ENCODE peak calls at places on chromosome X, in five cellular contexts. L, N, S, Z and R are unnamed samples.

GRCh38 chrX:149846789-149847188 is 34.2 kb upstream of the MAGEA8 start:
- DNase-seq in L (no peak), N (no peak), S (no peak), Z (no peak), R (no peak)

GRCh38 chrX:2387614-2388239 is 113.0 kb downstream of the DHRSX start:
- DNase-seq in L (peak; percentile 19), N (no peak), S (no peak), Z (no peak), R (no peak)

GRCh38 chrX:29237972-29238371 is 650.7 kb downstream of the IL1RAPL1 start:
- DNase-seq in L (no peak), N (no peak), S (no peak), Z (no peak), R (no peak)

GRCh38 chrX:34624416-34624815 is 32.7 kb downstream of the TMEM47 start:
- DNase-seq in L (no peak), N (no peak), S (no peak), Z (no peak), R (no peak)

GRCh38 chrX:43849173-43849572 is 33.1 kb downstream of the MAOB start:
- DNase-seq in L (no peak), N (no peak), S (no peak), Z (no peak), R (no peak)

GRCh38 chrX:50579955-50580354 is 109.3 kb upstream of the DGKK start:
- DNase-seq in L (peak; percentile 63), N (no peak), S (no peak), Z (peak; percentile 74), R (peak; percentile 32)

GRCh38 chrX:118545510-118545909 is 49.9 kb downstream of the DOCK11 start:
- DNase-seq in L (no peak), N (no peak), S (no peak), Z (no peak), R (no peak)

GRCh38 chrX:148281920-148282319 is 218.5 kb upstream of the AFF2 start:
- DNase-seq in L (no peak), N (no peak), S (no peak), Z (no peak), R (no peak)

GRCh38 chrX:1578511-1579173 is 12.8 kb upstream of the AKAP17A start:
- DNase-seq in L (no peak), N (no peak), S (no peak), Z (no peak), R (no peak)

GRCh38 chrX:16718824-16719333 is 533 bp upstream of the SYAP1 start:
- DNase-seq in L (no peak), N (no peak), S (no peak), Z (no peak), R (no peak)

GRCh38 chrX:140918398-140919043 is 83.9 kb upstream of the SPANXB1 start:
- DNase-seq in L (peak; percentile 59), N (no peak), S (no peak), Z (peak; percentile 86), R (peak; percentile 32)

GRCh38 chrX:47936224-47936939 is 67.4 kb downstream of the ZNF182 start:
- DNase-seq in L (no peak), N (no peak), S (no peak), Z (peak; percentile 57), R (no peak)

GRCh38 chrX:2635366-2635765 is 55.7 kb upstream of the CD99 start:
- DNase-seq in L (no peak), N (no peak), S (no peak), Z (no peak), R (no peak)

GRCh38 chrX:68462653-68463052 is 29.4 kb upstream of the OPHN1 start:
- DNase-seq in L (peak; percentile 17), N (no peak), S (no peak), Z (peak; percentile 60), R (no peak)

GRCh38 chrX:19886888-19887531 is 390 bp downstream of the SH3KBP1 start:
- DNase-seq in L (no peak), N (peak; percentile 58), S (no peak), Z (peak; percentile 19), R (no peak)

GRCh38 chrX:150092549-150092948 is 154.3 kb upstream of the EOLA2 start:
- DNase-seq in L (no peak), N (no peak), S (no peak), Z (no peak), R (no peak)

GRCh38 chrX:150575415-150575814 is 7.0 kb downstream of the MTM1 start:
- DNase-seq in L (no peak), N (no peak), S (no peak), Z (no peak), R (no peak)

GRCh38 chrX:68675466-68675865 is 28.0 kb downstream of the STARD8 start:
- DNase-seq in L (no peak), N (no peak), S (no peak), Z (no peak), R (no peak)

GRCh38 chrX:47097018-47097417 is 18.8 kb downstream of the RGN start:
- DNase-seq in L (no peak), N (no peak), S (no peak), Z (peak; percentile 43), R (no peak)

GRCh38 chrX:55488559-55489314 is 911 bp downstream of the USP51 start:
- DNase-seq in L (peak; percentile 70), N (peak; percentile 76), S (peak; percentile 53), Z (peak; percentile 65), R (no peak)

GRCh38 chrX:46574337-46574940 is 874 bp downstream of the CHST7 start:
- DNase-seq in L (peak; percentile 12), N (peak; percentile 64), S (no peak), Z (peak; percentile 38), R (no peak)

GRCh38 chrX:74523870-74524735 is 90.3 kb downstream of the RLIM start:
- DNase-seq in L (no peak), N (no peak), S (no peak), Z (no peak), R (no peak)

GRCh38 chrX:37779857-37780256 is at the start of gene CYBB:
- DNase-seq in L (no peak), N (no peak), S (no peak), Z (no peak), R (no peak)
- H3K4me3 ChIP-seq in L (no peak within 1 kb of the TSS), N (peak within 1 kb of the TSS; percentile 16), S (no peak within 1 kb of the TSS), Z (no peak within 1 kb of the TSS), R (no peak within 1 kb of the TSS)

GRCh38 chrX:24294619-24295018 is 19.2 kb downstream of the SUPT20HL2 start:
- DNase-seq in L (peak; percentile 13), N (no peak), S (no peak), Z (peak; percentile 77), R (no peak)
- TF ChIP-seq CTCF in L (no peak), N (no peak), S (no peak), Z (peak; percentile 68), R (peak; percentile 26)

DNA sequence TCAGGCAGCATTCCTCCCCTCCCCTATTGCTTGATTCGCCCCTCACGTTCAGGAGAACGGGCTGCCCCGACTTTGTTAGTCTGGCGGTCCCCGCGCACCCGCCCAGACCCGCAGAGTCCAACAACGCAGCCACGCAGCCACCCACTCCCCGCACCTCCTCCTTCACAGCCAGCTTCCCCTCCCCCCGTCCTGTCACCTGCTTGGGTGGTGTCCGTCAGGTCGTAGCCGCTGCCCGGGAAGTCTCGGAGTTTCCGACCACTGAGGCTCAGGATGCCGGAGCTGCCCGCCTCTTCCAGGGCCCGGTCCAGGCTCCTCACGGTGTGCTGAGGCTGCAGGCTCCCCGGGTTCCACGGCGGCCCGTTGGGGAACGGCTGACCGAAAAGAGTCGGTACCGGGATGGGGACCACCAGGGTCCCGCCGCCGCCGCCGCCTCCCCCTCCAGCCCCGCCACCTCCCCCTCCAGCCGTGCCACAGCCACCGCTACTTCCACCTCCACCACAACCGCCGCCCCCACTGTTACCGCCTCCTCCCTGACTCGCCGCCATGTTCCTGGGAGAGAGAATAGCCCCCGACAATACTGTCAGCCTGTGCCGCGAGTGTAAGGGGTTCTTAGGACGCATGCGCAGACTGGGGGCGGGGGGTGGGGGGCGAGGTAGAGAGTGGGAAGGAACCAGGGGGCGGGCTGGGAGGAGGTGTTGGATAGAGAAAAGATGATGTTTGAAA is at the start of gene LRCH2:
- DNase-seq in L (peak; percentile 10), N (peak; percentile 52), S (no peak), Z (peak; percentile 55), R (no peak)
- H3K4me3 ChIP-seq in L (no peak within 1 kb of the TSS), N (peak within 1 kb of the TSS; percentile 57), S (peak within 1 kb of the TSS; percentile 66), Z (peak within 1 kb of the TSS; percentile 63), R (no peak within 1 kb of the TSS)

DNA sequence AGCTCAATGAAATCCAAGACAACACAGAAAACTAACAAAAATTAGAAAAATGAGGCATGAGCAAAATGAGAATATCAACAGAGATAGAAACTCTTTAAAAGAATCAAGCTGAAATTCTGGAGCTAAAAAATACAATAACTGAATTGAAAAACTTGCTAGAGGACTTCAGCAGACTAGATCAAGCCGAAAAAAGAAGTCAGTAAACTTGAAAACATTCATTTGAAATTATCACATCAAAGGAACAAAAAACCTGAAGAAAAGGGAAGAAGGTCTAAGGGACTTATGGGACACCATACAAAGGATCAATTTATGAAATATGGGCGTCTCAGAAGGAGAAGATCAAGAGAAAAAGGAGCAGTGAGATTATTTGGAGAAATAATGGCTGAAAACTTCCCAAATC is 131.3 kb downstream of the PTCHD1 start:
- DNase-seq in L (no peak), N (no peak), S (no peak), Z (no peak), R (no peak)
- TF ChIP-seq CTCF in L (no peak), N (no peak), S (no peak), Z (no peak), R (no peak)

DNA sequence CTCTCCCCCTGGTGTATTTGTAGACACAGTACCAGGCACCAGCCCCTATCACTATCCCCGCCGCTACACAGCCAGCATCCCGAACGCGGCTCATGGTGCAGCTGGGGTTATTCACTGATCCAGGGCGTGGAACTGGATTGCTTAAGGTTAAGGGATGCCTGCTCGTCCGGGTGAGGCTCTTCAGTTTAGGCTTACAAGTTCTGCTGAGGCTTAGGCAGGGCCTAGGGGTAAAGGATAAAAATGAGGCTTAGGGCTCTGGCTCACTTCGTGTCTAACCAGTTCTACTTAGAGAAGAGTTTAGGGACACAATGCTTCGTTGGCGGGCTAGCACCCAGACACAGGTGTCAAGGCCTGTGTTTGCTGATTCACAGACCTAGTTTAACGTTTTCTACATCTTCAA is 2.2 kb downstream of the ARMCX2 start:
- DNase-seq in L (no peak), N (no peak), S (no peak), Z (no peak), R (no peak)
- H3K4me3 ChIP-seq in L (no peak overlapping the region), N (no peak overlapping the region), S (no peak overlapping the region), Z (no peak overlapping the region), R (no peak overlapping the region)

DNA sequence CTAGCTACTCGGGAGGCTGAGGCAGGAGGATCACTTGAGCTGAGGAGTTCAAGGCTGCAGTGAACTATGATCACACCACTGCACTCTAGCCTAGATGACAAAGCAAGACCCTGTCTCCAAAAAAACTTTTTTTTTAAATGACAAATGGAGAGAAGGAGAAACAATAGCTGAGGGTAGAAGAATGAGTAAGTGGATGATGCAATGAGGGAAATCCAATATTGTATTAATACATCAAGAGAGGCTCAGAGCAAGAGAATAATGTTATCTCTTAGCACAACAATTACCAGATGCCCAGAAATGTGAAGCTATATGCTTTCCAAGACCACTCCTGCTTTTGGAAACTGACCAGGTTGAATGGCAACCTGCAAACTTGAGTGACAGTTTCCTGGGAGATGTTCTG is 19.9 kb upstream of the GPR173 start:
- DNase-seq in L (no peak), N (no peak), S (no peak), Z (no peak), R (no peak)
- TF ChIP-seq CTCF in L (no peak), N (no peak), S (no peak), Z (no peak), R (no peak)